ENCODE peak calls at places on chromosomes 11 and 22, in ten cellular contexts. F is cardiac muscle cell; Y is NCI-H2171 treated with DMSO at 0.1 percent for 48 hours; E is RKO; N is cardiac fibroblast; D is AG10803; V is NCI-H146; U is activated CD4-positive, alpha-beta memory T cell treated with anti-CD3 and anti-CD28 coated beads, Interleukin-2, amount 10 ng/mL, durations not matched to agents 7 days and 5 days; M is left lobe of liver; C is ascending aorta. H is an unnamed sample.

GRCh38 chr22:29312218-29313125 is 3.0 kb downstream of the RASL10A start:
- DNase-seq in V (no peak), C (no peak), F (no peak), M (peak), Y (no peak), U (no peak), N (no peak), E (no peak), D (no peak), H (no peak)

GRCh38 chr22:38712496-38713207 is 6.9 kb downstream of the GTPBP1 start:
- DNase-seq in D (no peak), F (peak), C (no peak), U (no peak), E (no peak), V (no peak), Y (no peak), N (no peak), M (no peak), H (no peak)

GRCh38 chr22:40335358-40335757 is 10.9 kb upstream of the ADSL start:
- DNase-seq in M (no peak), V (no peak), C (no peak), D (no peak), E (no peak), Y (peak), U (no peak), F (no peak), N (no peak), H (no peak)

GRCh38 chr22:42434748-42435425 is 2.7 kb upstream of the NFAM1 start:
- DNase-seq in F (no peak), Y (no peak), U (no peak), V (no peak), N (no peak), M (no peak), E (no peak), D (no peak), C (no peak), H (no peak)

GRCh38 chr11:119645018-119645417 is 84.0 kb downstream of the NECTIN1 start:
- DNase-seq in D (no peak), F (no peak), E (no peak), C (no peak), N (no peak), V (no peak), Y (no peak), U (no peak), M (peak), H (no peak)

GRCh38 chr11:61509058-61510029 is 795 bp downstream of the LRRC10B start:
- DNase-seq in N (peak), E (no peak), C (peak), V (peak), M (peak), Y (peak), D (peak), F (peak), U (peak), H (peak)

GRCh38 chr11:12248330-12248729 is 129.0 kb upstream of the PARVA start:
- DNase-seq in D (no peak), Y (no peak), M (peak), F (no peak), N (no peak), V (peak), C (no peak), E (no peak), U (no peak), H (peak)

GRCh38 chr22:23292453-23293350 is 112.4 kb downstream of the BCR start:
- DNase-seq in V (no peak), F (no peak), E (no peak), Y (no peak), D (no peak), M (no peak), U (no peak), N (no peak), C (no peak), H (no peak)

GRCh38 chr11:83480811-83481210 is 194.6 kb upstream of the CCDC90B start:
- DNase-seq in Y (no peak), V (no peak), E (no peak), C (no peak), F (no peak), M (no peak), N (no peak), D (no peak), U (no peak), H (no peak)

GRCh38 chr22:48918585-48919186 is 909.0 kb downstream of the BRD1 start:
- DNase-seq in U (no peak), Y (peak), D (no peak), E (no peak), N (no peak), C (no peak), V (peak), M (no peak), F (no peak), H (no peak)

GRCh38 chr22:41998361-41999261 is at the start of gene WBP2NL:
- DNase-seq in M (peak), V (peak), F (no peak), N (peak), C (peak), Y (peak), U (peak), E (no peak), D (peak), H (peak)

GRCh38 chr11:86486261-86487030 is 111.8 kb downstream of the CCDC81 start:
- DNase-seq in E (no peak), N (no peak), M (no peak), Y (peak), F (no peak), V (no peak), U (no peak), D (peak), C (no peak), H (no peak)

GRCh38 chr11:46389450-46390330 is 1.9 kb downstream of the CHRM4 start:
- DNase-seq in F (peak), M (peak), V (peak), C (peak), N (peak), D (peak), E (peak), Y (peak), U (peak), H (peak)

GRCh38 chr11:74634537-74634936 is 42.2 kb downstream of the POLD3 start:
- DNase-seq in D (peak), Y (peak), C (no peak), M (no peak), N (peak), E (peak), U (no peak), F (no peak), V (no peak), H (peak)

H was measured in fibroblast of the aortic adventitia.